ENCODE peak calls at places on chromosome 14, in four cellular contexts. One of them, this sample, is unnamed.

GRCh38 chr14:68232643-68233055 is 413.1 kb downstream of the RAD51B start:
- DNase-seq in gastrocnemius medialis: peak
- DNase-seq in GM12865: peak
- DNase-seq in tibial artery: peak
- DNase-seq in this sample: no peak

GRCh38 chr14:52961060-52961639 is 10.3 kb upstream of the FERMT2 start:
- DNase-seq in gastrocnemius medialis: peak
- DNase-seq in GM12865: peak
- DNase-seq in tibial artery: peak
- DNase-seq in this sample: no peak

GRCh38 chr14:101823081-101823480 is 61.6 kb downstream of the PPP2R5C start:
- DNase-seq in gastrocnemius medialis: no peak
- DNase-seq in GM12865: peak
- DNase-seq in tibial artery: no peak
- DNase-seq in this sample: no peak

GRCh38 chr14:102831163-102831804 is 54.0 kb downstream of the TRAF3 start:
- DNase-seq in gastrocnemius medialis: no peak
- DNase-seq in GM12865: no peak
- DNase-seq in tibial artery: no peak
- DNase-seq in this sample: no peak

GRCh38 chr14:87712386-87713113 is 280.4 kb downstream of the GALC start:
- DNase-seq in gastrocnemius medialis: no peak
- DNase-seq in GM12865: no peak
- DNase-seq in tibial artery: no peak
- DNase-seq in this sample: no peak

GRCh38 chr14:45976001-45976400 is 675.6 kb downstream of the RPL10L start:
- DNase-seq in gastrocnemius medialis: no peak
- DNase-seq in GM12865: no peak
- DNase-seq in tibial artery: no peak
- DNase-seq in this sample: no peak

GRCh38 chr14:101719708-101720107 is 41.8 kb upstream of the PPP2R5C start:
- DNase-seq in gastrocnemius medialis: no peak
- DNase-seq in GM12865: no peak
- DNase-seq in tibial artery: no peak
- DNase-seq in this sample: no peak

GRCh38 chr14:73789996-73790581 is 61.5 kb upstream of the PTGR2 start:
- DNase-seq in gastrocnemius medialis: peak
- DNase-seq in GM12865: no peak
- DNase-seq in tibial artery: peak
- DNase-seq in this sample: peak

GRCh38 chr14:93212432-93212831 is 5.4 kb downstream of the UBR7 start:
- DNase-seq in gastrocnemius medialis: no peak
- DNase-seq in GM12865: peak
- DNase-seq in tibial artery: no peak
- DNase-seq in this sample: no peak

GRCh38 chr14:70022771-70023445 is 143.7 kb downstream of the SMOC1 start:
- DNase-seq in gastrocnemius medialis: no peak
- DNase-seq in GM12865: no peak
- DNase-seq in tibial artery: no peak
- DNase-seq in this sample: no peak

GRCh38 chr14:102029956-102030355 is 56.9 kb downstream of the HSP90AA1 start:
- DNase-seq in gastrocnemius medialis: no peak
- DNase-seq in GM12865: no peak
- DNase-seq in tibial artery: no peak
- DNase-seq in this sample: no peak

GRCh38 chr14:24442240-24443052 is at the start of gene SDR39U1:
- DNase-seq in gastrocnemius medialis: peak
- DNase-seq in GM12865: peak
- DNase-seq in tibial artery: peak
- DNase-seq in this sample: peak

GRCh38 chr14:99420711-99421110 is 59.9 kb downstream of the SETD3 start:
- DNase-seq in gastrocnemius medialis: no peak
- DNase-seq in GM12865: peak
- DNase-seq in tibial artery: no peak
- DNase-seq in this sample: no peak

GRCh38 chr14:75440733-75441474 is 13.1 kb downstream of the JDP2 start:
- DNase-seq in gastrocnemius medialis: no peak
- DNase-seq in GM12865: no peak
- DNase-seq in tibial artery: peak
- DNase-seq in this sample: no peak

GRCh38 chr14:57962293-57962996 is 96.6 kb upstream of the SLC35F4 start:
- DNase-seq in gastrocnemius medialis: no peak
- DNase-seq in GM12865: no peak
- DNase-seq in tibial artery: no peak
- DNase-seq in this sample: no peak

GRCh38 chr14:89214221-89214965 is 202.6 kb downstream of the FOXN3 start:
- DNase-seq in gastrocnemius medialis: peak
- DNase-seq in GM12865: no peak
- DNase-seq in tibial artery: peak
- DNase-seq in this sample: peak

GRCh38 chr14:97783001-97783400 is 985.8 kb downstream of the VRK1 start:
- DNase-seq in gastrocnemius medialis: no peak
- DNase-seq in GM12865: no peak
- DNase-seq in tibial artery: no peak
- DNase-seq in this sample: no peak

GRCh38 chr14:22847661-22848341 is 11.4 kb downstream of the MMP14 start:
- DNase-seq in gastrocnemius medialis: peak
- DNase-seq in GM12865: no peak
- DNase-seq in tibial artery: no peak
- DNase-seq in this sample: no peak

GRCh38 chr14:99707420-99707819 is 23.3 kb downstream of the CYP46A1 start:
- DNase-seq in gastrocnemius medialis: no peak
- DNase-seq in GM12865: no peak
- DNase-seq in tibial artery: no peak
- DNase-seq in this sample: no peak

DNA sequence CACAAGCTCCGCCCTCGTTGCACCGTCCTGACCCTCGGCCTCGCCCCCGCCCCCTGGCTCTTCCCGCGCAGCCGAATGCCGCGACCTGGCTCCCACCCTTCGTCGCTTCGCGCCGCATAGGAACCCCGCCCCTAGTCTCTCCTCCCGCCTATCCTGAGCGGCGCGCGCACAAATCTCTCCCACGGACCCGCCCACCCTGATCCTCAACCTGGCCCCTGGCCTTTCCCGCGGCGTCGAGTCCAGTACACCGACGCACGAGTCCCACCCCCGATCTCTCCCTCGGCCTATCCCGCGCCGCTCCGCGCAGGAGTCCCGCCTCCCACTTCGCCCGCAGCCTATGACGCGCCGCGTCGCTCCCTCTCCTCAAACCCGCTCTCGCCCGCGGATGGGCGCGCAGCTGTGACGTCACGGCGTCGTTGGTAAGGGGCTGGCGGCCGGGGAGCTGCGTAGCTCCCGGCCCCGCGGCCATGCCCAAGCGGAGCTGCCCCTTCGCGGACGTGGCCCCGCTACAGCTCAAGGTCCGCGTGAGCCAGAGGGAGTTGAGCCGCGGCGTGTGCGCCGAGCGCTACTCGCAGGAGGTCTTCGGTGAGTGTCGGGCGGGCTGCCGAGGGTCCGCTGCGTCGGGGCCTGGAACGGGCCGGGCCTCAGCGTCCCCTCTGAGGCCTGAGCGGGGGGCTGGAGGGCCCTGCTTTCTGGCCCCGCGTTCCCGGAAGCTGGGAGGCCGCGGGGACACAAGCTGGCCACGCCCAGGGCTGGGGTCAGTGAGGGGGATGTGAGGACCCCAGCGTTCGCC is at the start of gene SIVA1:
- DNase-seq in gastrocnemius medialis: peak
- DNase-seq in GM12865: peak
- DNase-seq in tibial artery: peak
- DNase-seq in this sample: peak
- TF ChIP-seq CTCF in gastrocnemius medialis: no peak
- TF ChIP-seq CTCF in GM12865: no peak
- TF ChIP-seq CTCF in tibial artery: no peak
- TF ChIP-seq CTCF in this sample: no peak

DNA sequence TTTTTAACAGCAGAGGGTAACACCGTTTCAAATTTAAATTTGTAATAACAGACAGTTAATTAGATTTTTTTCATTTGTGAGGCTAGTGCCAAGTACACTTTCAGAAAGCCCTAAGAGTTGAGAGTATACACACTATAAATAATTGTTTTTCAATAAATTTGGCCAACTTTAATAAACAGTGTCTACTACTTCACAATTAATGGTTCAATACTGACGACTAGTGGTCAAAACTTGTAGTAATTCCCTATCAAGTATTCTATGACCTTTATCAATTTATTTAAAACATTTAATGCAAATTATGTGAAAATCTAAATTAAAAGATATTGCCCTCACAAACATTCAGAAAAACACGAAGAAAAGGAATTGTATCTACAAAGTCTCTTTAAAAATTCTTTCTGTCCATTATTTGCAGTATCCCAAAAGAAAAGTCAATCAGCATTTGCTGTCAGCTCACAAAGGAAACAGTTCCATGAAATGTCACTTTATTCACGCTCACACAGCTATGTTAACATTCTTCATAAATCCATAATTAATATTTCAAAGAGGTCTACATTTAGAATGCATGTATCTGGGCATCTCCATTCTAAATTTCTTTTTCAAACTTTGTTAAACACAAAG is 91.2 kb downstream of the CEP128 start:
- DNase-seq in gastrocnemius medialis: no peak
- DNase-seq in GM12865: peak
- DNase-seq in tibial artery: no peak
- DNase-seq in this sample: no peak
- TF ChIP-seq CTCF in gastrocnemius medialis: peak
- TF ChIP-seq CTCF in GM12865: peak
- TF ChIP-seq CTCF in tibial artery: peak
- TF ChIP-seq CTCF in this sample: peak

GRCh38 chr14:61064210-61064609 is 83.2 kb downstream of the SLC38A6 start:
- DNase-seq in gastrocnemius medialis: no peak
- DNase-seq in GM12865: no peak
- DNase-seq in tibial artery: no peak
- DNase-seq in this sample: no peak
- TF ChIP-seq CTCF in gastrocnemius medialis: no peak
- TF ChIP-seq CTCF in GM12865: no peak
- TF ChIP-seq CTCF in tibial artery: no peak
- TF ChIP-seq CTCF in this sample: no peak

DNA sequence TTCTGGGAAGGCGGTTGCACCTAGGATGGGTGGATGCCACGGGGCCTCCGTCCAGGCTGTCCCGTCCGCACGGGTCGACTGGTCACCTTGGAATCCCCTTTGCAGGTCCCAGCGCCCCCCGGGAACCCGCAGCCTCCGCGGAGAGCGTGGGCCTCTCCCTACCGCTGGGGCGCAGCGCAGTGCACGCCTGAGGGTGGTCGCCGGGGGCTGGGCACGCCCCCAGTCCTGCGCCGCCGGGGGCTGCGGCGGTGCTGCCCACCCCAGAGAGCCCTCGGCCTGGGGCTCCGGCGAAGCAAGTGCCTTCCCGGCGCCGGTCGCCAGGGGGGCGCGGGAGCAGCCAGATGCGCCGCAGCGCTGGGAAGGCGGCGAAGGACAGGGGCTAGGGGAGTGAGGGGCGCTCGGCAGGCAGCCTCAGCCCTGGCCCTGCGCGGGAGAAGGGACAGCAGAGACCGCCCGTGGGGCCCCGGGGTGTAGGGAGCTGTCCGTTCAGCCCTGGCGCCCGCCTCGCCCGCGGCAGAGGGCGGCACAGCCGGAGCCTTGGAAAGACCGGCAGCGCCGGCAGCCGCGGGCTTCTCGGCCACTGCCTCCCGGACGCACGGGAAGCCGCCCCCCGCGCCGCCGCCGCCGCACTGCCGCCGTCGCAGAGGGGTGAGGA is 527 bp downstream of the ZDHHC22 start:
- DNase-seq in gastrocnemius medialis: no peak
- DNase-seq in GM12865: no peak
- DNase-seq in tibial artery: no peak
- DNase-seq in this sample: no peak
- TF ChIP-seq CTCF in gastrocnemius medialis: no peak
- TF ChIP-seq CTCF in GM12865: peak
- TF ChIP-seq CTCF in tibial artery: peak
- TF ChIP-seq CTCF in this sample: peak

GRCh38 chr14:42224053-42224888 is 617.6 kb downstream of the LRFN5 start:
- DNase-seq in gastrocnemius medialis: peak
- DNase-seq in GM12865: peak
- DNase-seq in tibial artery: peak
- DNase-seq in this sample: peak
- TF ChIP-seq CTCF in gastrocnemius medialis: peak
- TF ChIP-seq CTCF in GM12865: peak
- TF ChIP-seq CTCF in tibial artery: peak
- TF ChIP-seq CTCF in this sample: peak

GRCh38 chr14:56490379-56490778 is 89.2 kb upstream of the TMEM260 start:
- DNase-seq in gastrocnemius medialis: no peak
- DNase-seq in GM12865: peak
- DNase-seq in tibial artery: no peak
- DNase-seq in this sample: no peak
- TF ChIP-seq CTCF in gastrocnemius medialis: peak
- TF ChIP-seq CTCF in GM12865: peak
- TF ChIP-seq CTCF in tibial artery: peak
- TF ChIP-seq CTCF in this sample: peak

GRCh38 chr14:64158608-64159007 is 135.6 kb downstream of the ESR2 start:
- DNase-seq in gastrocnemius medialis: no peak
- DNase-seq in GM12865: no peak
- DNase-seq in tibial artery: no peak
- DNase-seq in this sample: no peak

GRCh38 chr14:64159588-64159987 is 134.6 kb downstream of the ESR2 start:
- DNase-seq in gastrocnemius medialis: no peak
- DNase-seq in GM12865: no peak
- DNase-seq in tibial artery: no peak
- DNase-seq in this sample: no peak
- TF ChIP-seq CTCF in gastrocnemius medialis: no peak
- TF ChIP-seq CTCF in GM12865: peak
- TF ChIP-seq CTCF in tibial artery: no peak
- TF ChIP-seq CTCF in this sample: no peak